ENCODE peak calls at places on chromosome 22, in seven cellular contexts. V is HCT116, H is transverse colon, K is sigmoid colon, U is suprapubic skin, Z is prostate gland, C is GM12892. X is an unnamed sample.

GRCh38 chr22:41511521-41511968 is 32.7 kb downstream of the POLR3H start:
- DNase-seq in U (no peak), H (no peak), Z (no peak), C (no peak), V (no peak), K (no peak), X (no peak)

GRCh38 chr22:35835998-35836691 is 118.5 kb downstream of the APOL5 start:
- DNase-seq in Z (peak), C (no peak), H (peak), V (peak), U (no peak), K (peak), X (peak)

GRCh38 chr22:39534591-39535301 is 2.2 kb upstream of the RPS19BP1 start:
- DNase-seq in C (peak), U (peak), Z (peak), V (no peak), H (peak), K (peak), X (peak)

GRCh38 chr22:49659924-49660315 is 167.8 kb downstream of the BRD1 start:
- DNase-seq in H (no peak), V (no peak), K (no peak), U (peak), Z (no peak), C (no peak), X (peak)

GRCh38 chr22:37910863-37911262 is 4.8 kb downstream of the MICALL1 start:
- DNase-seq in Z (no peak), K (peak), V (no peak), H (no peak), C (no peak), U (no peak), X (no peak)

GRCh38 chr22:48488149-48488551 is 1339.5 kb downstream of the BRD1 start:
- DNase-seq in V (no peak), U (peak), C (no peak), H (no peak), K (no peak), Z (no peak), X (no peak)

GRCh38 chr22:19909350-19910179 is 32.0 kb upstream of the COMT start:
- DNase-seq in H (peak), C (peak), K (peak), Z (peak), V (peak), U (peak), X (peak)

GRCh38 chr22:49334976-49335375 is 492.7 kb downstream of the BRD1 start:
- DNase-seq in K (no peak), Z (no peak), C (no peak), V (no peak), U (no peak), H (peak), X (no peak)

GRCh38 chr22:26907366-26907765 is 250.0 kb downstream of the MIAT start:
- DNase-seq in Z (no peak), V (no peak), U (no peak), H (no peak), C (no peak), K (no peak), X (no peak)

GRCh38 chr22:26066534-26066933 is 102.7 kb upstream of the SEZ6L start:
- DNase-seq in U (no peak), Z (no peak), C (no peak), V (no peak), H (no peak), K (no peak), X (no peak)

GRCh38 chr22:28366856-28367255 is 312.8 kb downstream of the TTC28 start:
- DNase-seq in V (no peak), Z (no peak), H (no peak), K (no peak), C (no peak), U (no peak), X (no peak)

GRCh38 chr22:37940698-37941376 is 12.6 kb downstream of the C22orf23 start:
- DNase-seq in C (no peak), Z (no peak), U (no peak), H (no peak), K (no peak), V (no peak), X (no peak)

GRCh38 chr22:37560682-37561208 is 465 bp downstream of the CDC42EP1 start:
- DNase-seq in Z (no peak), K (peak), U (no peak), H (peak), C (no peak), V (no peak), X (no peak)

GRCh38 chr22:50516891-50517290 is 8.5 kb downstream of the SCO2 start:
- DNase-seq in C (no peak), V (no peak), H (no peak), U (no peak), K (no peak), Z (no peak), X (no peak)

GRCh38 chr22:17952273-17952801 is 72.0 kb downstream of the MICAL3 start:
- DNase-seq in K (peak), H (peak), C (no peak), V (no peak), Z (no peak), U (peak), X (no peak)

GRCh38 chr22:20526305-20526627 is 18.9 kb downstream of the MED15 start:
- DNase-seq in C (no peak), Z (no peak), K (no peak), V (no peak), U (no peak), H (no peak), X (no peak)

GRCh38 chr22:29154364-29155048 is 51.2 kb upstream of the EMID1 start:
- DNase-seq in Z (peak), H (peak), C (peak), U (peak), V (peak), K (peak), X (peak)

GRCh38 chr22:41501209-41501608 is 32.3 kb downstream of the ACO2 start:
- DNase-seq in V (no peak), K (no peak), U (no peak), Z (no peak), H (no peak), C (no peak), X (no peak)

GRCh38 chr22:50403701-50404101 is 60.6 kb downstream of the PPP6R2 start:
- DNase-seq in C (no peak), U (no peak), K (peak), Z (no peak), V (no peak), H (peak), X (no peak)

GRCh38 chr22:37511368-37512104 is 7.7 kb downstream of the CARD10 start:
- DNase-seq in H (no peak), C (no peak), U (no peak), V (no peak), K (no peak), Z (no peak), X (no peak)

GRCh38 chr22:35476341-35476740 is 64.3 kb upstream of the RASD2 start:
- DNase-seq in C (no peak), K (no peak), Z (no peak), H (no peak), U (no peak), V (no peak), X (no peak)

GRCh38 chr22:19876941-19877625 is 22.4 kb upstream of the GNB1L start:
- DNase-seq in V (no peak), C (no peak), H (no peak), U (peak), Z (no peak), K (peak), X (no peak)

GRCh38 chr22:39414886-39415285 is 15.3 kb downstream of the TAB1 start:
- DNase-seq in K (no peak), H (no peak), U (no peak), V (no peak), Z (no peak), C (no peak), X (no peak)

GRCh38 chr22:48881326-48881980 is 946.2 kb downstream of the BRD1 start:
- DNase-seq in V (no peak), H (no peak), U (peak), Z (no peak), K (peak), C (no peak), X (no peak)

GRCh38 chr22:26398741-26399153 is 30.3 kb upstream of the ASPHD2 start:
- DNase-seq in V (peak), Z (peak), K (peak), C (peak), H (peak), U (no peak), X (no peak)

GRCh38 chr22:47163876-47164513 is 401.5 kb downstream of the TBC1D22A start:
- DNase-seq in K (peak), C (no peak), V (no peak), Z (no peak), U (peak), H (peak), X (peak)

GRCh38 chr22:23107487-23108323 is 34.1 kb downstream of the RSPH14 start:
- DNase-seq in H (peak), U (no peak), C (no peak), Z (no peak), K (no peak), V (no peak), X (no peak)

GRCh38 chr22:36221799-36222751 is 17.3 kb downstream of the APOL2 start:
- DNase-seq in H (peak), Z (peak), U (no peak), V (peak), C (no peak), K (no peak), X (no peak)

GRCh38 chr22:44957267-44957905 is 52.4 kb downstream of the PHF21B start:
- DNase-seq in C (no peak), U (no peak), K (no peak), V (no peak), Z (no peak), H (no peak), X (no peak)

GRCh38 chr22:49447837-49448236 is 379.8 kb downstream of the BRD1 start:
- DNase-seq in H (no peak), V (no peak), K (no peak), U (peak), Z (no peak), C (no peak), X (no peak)

GRCh38 chr22:36467042-36467810 is 14.2 kb downstream of the TXN2 start:
- DNase-seq in Z (no peak), K (peak), H (no peak), V (peak), C (no peak), U (no peak), X (no peak)

GRCh38 chr22:36235585-36235984 is 3.7 kb downstream of the APOL2 start:
- DNase-seq in U (no peak), Z (no peak), C (no peak), H (no peak), K (no peak), V (no peak), X (no peak)

GRCh38 chr22:28799125-28799833 is 1.1 kb downstream of the XBP1 start:
- DNase-seq in C (no peak), Z (peak), V (peak), H (peak), K (peak), U (peak), X (peak)

GRCh38 chr22:20882855-20883254 is 24.0 kb downstream of the SNAP29 start:
- DNase-seq in U (no peak), Z (no peak), H (no peak), C (no peak), V (no peak), K (no peak), X (no peak)

GRCh38 chr22:27594474-27595134 is 207.0 kb downstream of the MN1 start:
- DNase-seq in K (no peak), V (no peak), H (no peak), C (no peak), U (no peak), Z (no peak), X (no peak)

GRCh38 chr22:24564376-24565058 is 8.7 kb downstream of the SNRPD3 start:
- DNase-seq in K (no peak), C (no peak), V (no peak), U (no peak), H (no peak), Z (no peak), X (no peak)
- TF ChIP-seq POLR2AphosphoS5 in K (no peak), C (no peak), V (no peak), U (no peak), H (no peak), Z (no peak), X (no peak)

DNA sequence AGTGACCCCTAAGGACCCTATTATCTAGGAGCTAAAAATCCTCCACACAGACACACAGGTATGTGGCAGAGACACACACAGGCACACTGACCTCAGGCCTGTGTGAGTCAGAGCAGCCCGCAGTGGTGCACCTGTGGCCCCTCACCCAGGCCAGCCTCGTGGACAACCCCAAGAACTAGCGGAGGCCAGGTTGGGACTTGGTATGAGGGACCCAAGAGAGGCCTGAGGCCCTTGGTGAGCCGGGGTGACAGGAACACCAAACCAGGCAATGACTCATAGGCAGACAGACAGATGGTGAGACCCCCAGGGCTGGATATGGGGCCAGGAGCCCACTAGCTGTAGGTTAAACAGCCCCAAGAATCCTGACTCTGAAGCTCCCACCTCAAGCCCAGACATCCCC is 6.0 kb downstream of the CASTOR1 start:
- DNase-seq in U (no peak), H (no peak), Z (no peak), V (no peak), C (no peak), K (no peak), X (no peak)
- TF ChIP-seq POLR2AphosphoS5 in U (no peak), H (no peak), Z (no peak), V (no peak), C (no peak), K (no peak), X (no peak)

DNA sequence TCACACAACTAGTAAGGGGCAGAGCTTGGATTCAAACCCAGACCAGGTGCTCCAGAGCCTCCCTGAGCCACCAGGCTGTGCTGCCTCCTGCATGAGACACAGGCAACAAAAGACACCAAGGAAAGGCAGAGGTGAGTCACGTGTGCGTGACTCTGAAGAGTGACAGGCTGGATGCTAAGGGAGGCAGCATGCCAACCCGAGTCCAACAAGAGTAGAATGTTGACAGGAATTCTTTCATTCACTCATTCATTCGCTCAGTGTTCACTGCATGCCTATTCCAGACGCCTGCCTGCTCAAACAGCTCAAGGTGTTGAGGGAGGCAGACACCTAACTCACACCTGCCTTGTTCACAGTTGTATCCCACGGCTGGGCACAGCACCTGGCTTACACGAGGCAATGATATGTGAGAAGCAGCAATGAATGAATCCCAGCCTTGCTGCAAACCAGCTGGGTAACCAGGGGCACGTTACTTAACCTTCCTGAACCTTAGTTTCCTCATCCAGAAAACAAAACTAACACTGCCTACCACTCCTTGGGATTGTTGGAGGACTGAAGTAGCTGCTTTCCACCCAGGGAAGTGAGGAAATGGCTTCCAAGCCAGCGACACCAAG is 73.8 kb upstream of the ARFGAP3 start:
- DNase-seq in V (peak), C (no peak), H (no peak), K (no peak), U (no peak), Z (no peak), X (no peak)
- TF ChIP-seq POLR2AphosphoS5 in V (no peak), C (no peak), H (no peak), K (peak), U (no peak), Z (no peak), X (no peak)

GRCh38 chr22:46116491-46116958 is 33.8 kb upstream of the PPARA start:
- DNase-seq in K (peak), U (peak), C (peak), Z (peak), H (peak), V (peak), X (peak)
- TF ChIP-seq POLR2AphosphoS5 in K (peak), U (no peak), C (no peak), Z (peak), H (peak), V (peak), X (peak)